ENCODE peak calls at places on chromosome 15, in six cellular contexts. One of them, this sample, is unnamed.

GRCh38 chr15:87567399-87567798 is 689.1 kb downstream of the NTRK3 start:
- DNase-seq in HFFc6: no peak
- DNase-seq in upper lobe of right lung: no peak
- DNase-seq in mucosa of descending colon: no peak
- DNase-seq in lung: no peak
- DNase-seq in cardiac fibroblast: no peak
- DNase-seq in this sample: no peak

GRCh38 chr15:76431936-76432335 is 95.4 kb downstream of the ISL2 start:
- DNase-seq in upper lobe of right lung: no peak
- DNase-seq in lung: no peak
- DNase-seq in HFFc6: no peak
- DNase-seq in cardiac fibroblast: peak; percentile 8
- DNase-seq in mucosa of descending colon: no peak
- DNase-seq in this sample: no peak

GRCh38 chr15:72318408-72318942 is 1.5 kb downstream of the CELF6 start:
- DNase-seq in upper lobe of right lung: no peak
- DNase-seq in lung: no peak
- DNase-seq in HFFc6: no peak
- DNase-seq in cardiac fibroblast: no peak
- DNase-seq in mucosa of descending colon: no peak
- DNase-seq in this sample: no peak

GRCh38 chr15:48875241-48875640 is 2.7 kb upstream of the EID1 start:
- DNase-seq in cardiac fibroblast: no peak
- DNase-seq in lung: no peak
- DNase-seq in HFFc6: no peak
- DNase-seq in mucosa of descending colon: no peak
- DNase-seq in upper lobe of right lung: no peak
- DNase-seq in this sample: no peak

GRCh38 chr15:89807689-89808088 is 7.0 kb downstream of the ANPEP start:
- DNase-seq in lung: no peak
- DNase-seq in mucosa of descending colon: no peak
- DNase-seq in cardiac fibroblast: no peak
- DNase-seq in HFFc6: no peak
- DNase-seq in upper lobe of right lung: no peak
- DNase-seq in this sample: no peak

GRCh38 chr15:74376226-74376625 is 8.8 kb upstream of the CYP11A1 start:
- DNase-seq in cardiac fibroblast: no peak
- DNase-seq in upper lobe of right lung: no peak
- DNase-seq in HFFc6: no peak
- DNase-seq in mucosa of descending colon: no peak
- DNase-seq in lung: no peak
- DNase-seq in this sample: no peak

GRCh38 chr15:74228723-74229081 is 7.4 kb upstream of the CCDC33 start:
- DNase-seq in upper lobe of right lung: no peak
- DNase-seq in cardiac fibroblast: no peak
- DNase-seq in lung: no peak
- DNase-seq in mucosa of descending colon: no peak
- DNase-seq in HFFc6: no peak
- DNase-seq in this sample: no peak

GRCh38 chr15:28992340-28992864 is 106.6 kb downstream of the APBA2 start:
- DNase-seq in upper lobe of right lung: peak; percentile 34
- DNase-seq in cardiac fibroblast: no peak
- DNase-seq in mucosa of descending colon: no peak
- DNase-seq in HFFc6: no peak
- DNase-seq in lung: no peak
- DNase-seq in this sample: no peak

GRCh38 chr15:64634576-64635485 is 140.6 kb downstream of the RBPMS2 start:
- DNase-seq in upper lobe of right lung: no peak
- DNase-seq in mucosa of descending colon: no peak
- DNase-seq in HFFc6: no peak
- DNase-seq in cardiac fibroblast: peak; percentile 42
- DNase-seq in lung: no peak
- DNase-seq in this sample: peak; percentile 16

GRCh38 chr15:76196949-76197315 is 114.3 kb downstream of the ETFA start:
- DNase-seq in upper lobe of right lung: peak; percentile 37
- DNase-seq in cardiac fibroblast: no peak
- DNase-seq in HFFc6: no peak
- DNase-seq in lung: no peak
- DNase-seq in mucosa of descending colon: no peak
- DNase-seq in this sample: no peak

GRCh38 chr15:57138260-57138895 is 219.9 kb downstream of the TCF12 start:
- DNase-seq in upper lobe of right lung: no peak
- DNase-seq in HFFc6: peak; percentile 51
- DNase-seq in mucosa of descending colon: no peak
- DNase-seq in cardiac fibroblast: peak; percentile 80
- DNase-seq in lung: peak; percentile 30
- DNase-seq in this sample: peak; percentile 89

GRCh38 chr15:55357774-55358173 is 38.8 kb downstream of the PIGB start:
- DNase-seq in upper lobe of right lung: no peak
- DNase-seq in cardiac fibroblast: peak; percentile 54
- DNase-seq in lung: no peak
- DNase-seq in mucosa of descending colon: no peak
- DNase-seq in HFFc6: peak; percentile 32
- DNase-seq in this sample: peak; percentile 79

GRCh38 chr15:98190914-98191313 is 230.4 kb downstream of the ARRDC4 start:
- DNase-seq in upper lobe of right lung: no peak
- DNase-seq in lung: no peak
- DNase-seq in cardiac fibroblast: no peak
- DNase-seq in HFFc6: no peak
- DNase-seq in mucosa of descending colon: no peak
- DNase-seq in this sample: no peak

DNA sequence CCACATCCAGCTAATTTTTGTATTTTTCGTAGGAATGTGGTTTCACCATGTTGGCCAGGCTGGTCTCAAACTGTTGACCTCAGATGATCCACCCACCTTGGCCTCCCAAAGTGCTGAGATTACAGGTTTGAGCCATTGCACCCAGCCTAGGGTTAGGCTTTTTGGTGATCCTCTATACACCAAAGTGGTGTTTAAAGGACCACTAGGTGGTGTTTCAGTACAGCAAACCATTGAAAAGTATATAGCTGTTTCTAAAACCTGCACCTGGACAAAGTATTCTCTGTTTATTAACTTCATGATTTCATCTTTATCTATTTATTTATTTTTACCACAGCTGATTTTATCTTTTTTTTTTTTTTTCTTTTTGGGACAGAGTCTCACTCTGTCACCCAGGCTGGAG is 68.4 kb downstream of the MINDY2 start:
- DNase-seq in lung: no peak
- DNase-seq in upper lobe of right lung: no peak
- DNase-seq in mucosa of descending colon: no peak
- DNase-seq in HFFc6: no peak
- DNase-seq in cardiac fibroblast: peak; percentile 34
- DNase-seq in this sample: peak; percentile 16
- TF ChIP-seq CTCF in lung: no peak
- TF ChIP-seq CTCF in upper lobe of right lung: peak; percentile 13
- TF ChIP-seq CTCF in mucosa of descending colon: no peak
- TF ChIP-seq CTCF in HFFc6: peak; percentile 61
- TF ChIP-seq CTCF in cardiac fibroblast: peak; percentile 34
- TF ChIP-seq CTCF in this sample: peak; percentile 35

DNA sequence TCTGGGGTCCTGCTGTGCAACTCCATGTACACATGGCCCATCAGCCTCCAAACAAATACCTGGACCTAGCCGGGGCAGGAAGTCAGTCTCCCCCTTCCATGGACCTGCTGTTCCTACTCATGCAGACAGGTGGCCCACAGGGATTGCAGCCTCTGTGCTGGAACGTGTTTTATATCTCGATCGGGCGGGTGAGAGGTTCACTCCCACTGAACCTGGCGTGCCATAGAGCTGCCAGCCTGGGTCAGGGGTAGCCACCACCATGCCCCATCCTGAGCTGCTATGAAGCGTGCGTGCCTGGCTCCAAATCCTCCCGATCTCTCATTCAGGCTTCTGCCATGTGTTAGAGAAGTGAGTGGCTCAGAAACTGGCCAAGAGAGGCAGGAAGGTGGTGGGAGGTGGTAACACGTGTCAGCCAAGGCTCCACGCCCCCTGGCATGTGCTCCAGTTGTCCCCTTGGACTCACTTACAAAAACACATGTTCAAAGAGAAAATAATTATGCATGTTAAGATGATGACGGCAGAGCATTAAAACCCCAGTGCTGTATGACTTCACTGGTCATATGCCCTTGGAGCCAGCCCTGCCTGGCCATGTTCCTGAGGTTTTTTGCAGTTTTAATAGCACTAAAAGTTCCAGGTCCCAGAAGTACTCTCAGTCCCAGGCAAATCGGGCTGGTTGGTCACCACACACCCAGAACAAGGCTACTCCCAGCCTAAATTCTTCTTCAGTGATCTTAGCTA is 30.6 kb downstream of the CTSH start:
- DNase-seq in mucosa of descending colon: no peak
- DNase-seq in HFFc6: peak; percentile 27
- DNase-seq in lung: no peak
- DNase-seq in cardiac fibroblast: peak; percentile 38
- DNase-seq in upper lobe of right lung: no peak
- DNase-seq in this sample: peak; percentile 60
- TF ChIP-seq CTCF in mucosa of descending colon: no peak
- TF ChIP-seq CTCF in HFFc6: peak; percentile 75
- TF ChIP-seq CTCF in lung: no peak
- TF ChIP-seq CTCF in cardiac fibroblast: peak; percentile 57
- TF ChIP-seq CTCF in upper lobe of right lung: peak; percentile 46
- TF ChIP-seq CTCF in this sample: peak; percentile 51

DNA sequence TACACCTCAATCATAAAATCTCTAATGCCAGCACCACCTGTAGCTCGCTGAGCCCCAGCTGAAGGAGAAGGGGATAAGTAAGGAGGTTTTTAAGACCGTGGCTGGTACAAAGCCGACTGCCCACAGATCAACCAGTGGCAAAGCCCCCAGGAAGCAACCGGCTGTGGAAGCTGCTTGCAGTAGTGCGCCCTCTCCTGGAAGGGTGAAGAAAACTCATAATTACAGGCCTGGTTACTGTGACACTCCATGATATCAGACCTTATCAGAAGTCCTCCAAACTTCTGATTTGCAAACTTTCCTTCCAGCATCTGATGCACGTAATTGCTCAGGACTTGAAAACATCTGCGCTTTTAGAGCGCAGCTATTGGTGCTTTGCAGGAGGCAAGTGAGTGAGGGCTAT is 63.1 kb upstream of the MCTP2 start:
- DNase-seq in HFFc6: no peak
- DNase-seq in cardiac fibroblast: no peak
- DNase-seq in mucosa of descending colon: no peak
- DNase-seq in lung: no peak
- DNase-seq in upper lobe of right lung: no peak
- DNase-seq in this sample: no peak
- TF ChIP-seq CTCF in HFFc6: peak; percentile 63
- TF ChIP-seq CTCF in cardiac fibroblast: no peak
- TF ChIP-seq CTCF in mucosa of descending colon: no peak
- TF ChIP-seq CTCF in lung: no peak
- TF ChIP-seq CTCF in upper lobe of right lung: peak; percentile 20
- TF ChIP-seq CTCF in this sample: peak; percentile 6

GRCh38 chr15:38562278-38562677 is 2.3 kb downstream of the RASGRP1 start:
- DNase-seq in cardiac fibroblast: no peak
- DNase-seq in mucosa of descending colon: no peak
- DNase-seq in HFFc6: no peak
- DNase-seq in lung: no peak
- DNase-seq in upper lobe of right lung: no peak
- DNase-seq in this sample: no peak

GRCh38 chr15:38565287-38565670 is 665 bp upstream of the RASGRP1 start:
- DNase-seq in mucosa of descending colon: peak; percentile 56
- DNase-seq in HFFc6: no peak
- DNase-seq in upper lobe of right lung: no peak
- DNase-seq in lung: no peak
- DNase-seq in cardiac fibroblast: no peak
- DNase-seq in this sample: no peak

GRCh38 chr15:38563723-38564519 is 693 bp downstream of the RASGRP1 start:
- DNase-seq in lung: peak; percentile 60
- DNase-seq in mucosa of descending colon: peak; percentile 88
- DNase-seq in upper lobe of right lung: peak; percentile 91
- DNase-seq in cardiac fibroblast: peak; percentile 50
- DNase-seq in HFFc6: no peak
- DNase-seq in this sample: peak; percentile 30

GRCh38 chr15:38560456-38560926 is 4.1 kb downstream of the RASGRP1 start:
- DNase-seq in lung: no peak
- DNase-seq in cardiac fibroblast: no peak
- DNase-seq in mucosa of descending colon: no peak
- DNase-seq in upper lobe of right lung: no peak
- DNase-seq in HFFc6: no peak
- DNase-seq in this sample: no peak

DNA sequence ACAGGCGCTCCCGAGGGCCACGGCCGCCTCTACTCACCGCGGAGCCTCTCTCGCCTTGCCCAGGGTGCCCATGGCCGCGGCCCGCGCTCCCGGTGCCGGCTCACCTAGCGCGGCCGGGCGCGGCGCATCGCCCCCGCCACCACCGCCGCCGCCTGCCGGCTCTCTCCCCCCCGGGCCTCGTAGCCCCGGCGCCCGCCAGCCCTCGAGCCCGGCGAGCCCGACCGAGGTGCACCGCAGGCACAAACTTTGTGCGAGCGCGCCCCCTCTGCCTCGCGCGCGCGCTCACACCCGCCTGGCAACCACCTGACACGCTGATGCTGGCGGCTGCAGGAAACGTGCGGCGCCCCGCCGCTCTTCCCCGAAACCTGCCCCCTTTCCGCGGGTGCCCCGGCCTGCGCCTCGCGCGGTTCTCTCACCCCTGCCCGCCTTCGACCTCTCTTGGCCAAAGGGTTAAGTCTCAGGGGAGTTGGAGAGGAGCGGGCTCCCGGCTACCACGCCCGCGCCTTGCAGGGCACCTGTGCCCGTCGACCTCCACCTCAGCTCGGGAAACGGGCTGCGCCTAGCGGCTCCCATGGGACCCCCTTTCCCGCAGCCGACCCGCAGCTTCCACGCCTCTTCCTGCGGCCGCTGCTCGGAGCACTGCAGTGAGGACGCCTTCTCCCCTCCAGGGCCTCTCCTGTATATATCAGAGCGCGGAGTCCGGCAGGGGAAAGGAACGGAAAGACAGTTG is at the start of gene RASGRP1:
- DNase-seq in upper lobe of right lung: peak; percentile 88
- DNase-seq in mucosa of descending colon: peak; percentile 88
- DNase-seq in lung: peak; percentile 48
- DNase-seq in cardiac fibroblast: peak; percentile 37
- DNase-seq in HFFc6: peak; percentile 10
- DNase-seq in this sample: peak; percentile 53
- TF ChIP-seq CTCF in upper lobe of right lung: peak; percentile 22
- TF ChIP-seq CTCF in mucosa of descending colon: peak; percentile 10
- TF ChIP-seq CTCF in lung: no peak
- TF ChIP-seq CTCF in cardiac fibroblast: no peak
- TF ChIP-seq CTCF in HFFc6: no peak
- TF ChIP-seq CTCF in this sample: peak; percentile 6

DNA sequence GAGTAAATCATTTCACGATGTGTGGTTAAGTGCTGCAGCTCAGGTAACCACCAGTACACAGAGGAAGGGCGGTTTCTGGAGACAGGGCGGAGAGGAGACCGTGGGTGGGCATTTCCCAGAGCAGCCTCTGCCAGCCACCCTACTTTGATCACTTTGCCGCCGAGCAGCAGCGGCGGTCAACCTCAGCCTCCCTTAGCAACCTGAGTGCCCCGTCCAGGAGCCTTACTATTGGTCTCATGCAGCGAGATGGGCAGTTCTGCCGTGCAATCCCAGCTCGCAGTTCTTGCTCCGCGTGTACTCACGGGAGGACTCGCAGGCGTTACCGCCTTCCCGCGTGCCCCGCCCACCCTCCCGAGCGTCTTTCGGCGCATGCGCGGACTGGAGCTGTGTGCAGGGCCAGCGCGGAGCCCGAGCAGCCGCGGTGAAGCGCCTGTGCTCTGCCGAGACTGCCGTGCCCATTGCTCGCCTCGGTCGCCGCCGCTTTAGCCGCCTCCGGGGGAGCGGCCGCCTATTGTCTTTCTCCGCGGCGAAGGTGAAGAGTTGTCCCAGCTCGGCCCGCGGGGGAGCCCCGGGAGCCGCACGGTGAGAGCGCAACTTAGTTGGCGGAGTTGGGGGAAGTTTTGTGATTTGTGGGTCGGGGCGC is at the start of gene AKAP13:
- DNase-seq in upper lobe of right lung: peak; percentile 99
- DNase-seq in lung: peak; percentile 98
- DNase-seq in cardiac fibroblast: peak; percentile 99
- DNase-seq in mucosa of descending colon: peak; percentile 99
- DNase-seq in HFFc6: peak; percentile 99
- DNase-seq in this sample: peak; percentile 99
- TF ChIP-seq CTCF in upper lobe of right lung: no peak
- TF ChIP-seq CTCF in lung: no peak
- TF ChIP-seq CTCF in cardiac fibroblast: no peak
- TF ChIP-seq CTCF in mucosa of descending colon: no peak
- TF ChIP-seq CTCF in HFFc6: no peak
- TF ChIP-seq CTCF in this sample: no peak